ENCODE peak calls at places on chromosomes 11 and 22, in nine cellular contexts. B is natural killer cell, M is osteocyte, S is testis, P is GM10248, N is fibroblast of lung, W is neural crest cell, U is cardiac fibroblast, J is colonic mucosa. A is an unnamed sample.

GRCh38 chr11:80239217-80239616 is 798.4 kb upstream of the TENM4 start:
- DNase-seq in B (no peak), M (no peak), S (peak; percentile 27), P (no peak), N (no peak), W (no peak), U (peak; percentile 16), J (no peak), A (no peak)

GRCh38 chr11:15918212-15918611 is 438.1 kb downstream of the SOX6 start:
- DNase-seq in B (no peak), M (no peak), S (no peak), P (no peak), N (no peak), W (no peak), U (no peak), J (no peak), A (no peak)

GRCh38 chr11:67266424-67267187 is at the start of gene GRK2:
- DNase-seq in B (no peak), M (no peak), S (no peak), P (peak; percentile 63), N (peak; percentile 39), W (no peak), U (peak; percentile 58), J (no peak), A (no peak)

GRCh38 chr22:36160499-36160942 is at the start of gene APOL3:
- DNase-seq in B (peak; percentile 49), M (no peak), S (peak; percentile 77), P (peak; percentile 34), N (peak; percentile 34), W (no peak), U (peak; percentile 83), J (peak; percentile 82), A (no peak)

GRCh38 chr11:472816-473215 is 22.7 kb downstream of the PTDSS2 start:
- DNase-seq in B (no peak), M (no peak), S (no peak), P (no peak), N (no peak), W (no peak), U (no peak), J (no peak), A (no peak)

GRCh38 chr11:111582163-111582562 is 20.1 kb upstream of the SIK2 start:
- DNase-seq in B (no peak), M (no peak), S (no peak), P (no peak), N (no peak), W (no peak), U (no peak), J (no peak), A (no peak)

GRCh38 chr11:120513436-120514315 is 2.1 kb downstream of the GRIK4 start:
- DNase-seq in B (no peak), M (no peak), S (no peak), P (no peak), N (no peak), W (no peak), U (no peak), J (no peak), A (no peak)

GRCh38 chr22:42930810-42931420 is 73.8 kb upstream of the ARFGAP3 start:
- DNase-seq in B (no peak), M (no peak), S (no peak), P (no peak), N (peak; percentile 56), W (no peak), U (no peak), J (no peak), A (peak; percentile 53)

GRCh38 chr11:67111261-67111660 is 7.8 kb upstream of the KDM2A start:
- DNase-seq in B (no peak), M (no peak), S (no peak), P (no peak), N (no peak), W (no peak), U (peak; percentile 43), J (no peak), A (no peak)

GRCh38 chr11:75262436-75262835 is 21.9 kb downstream of the TPBGL start:
- DNase-seq in B (no peak), M (no peak), S (no peak), P (no peak), N (no peak), W (no peak), U (no peak), J (no peak), A (no peak)

GRCh38 chr11:70682056-70682455 is 283.7 kb downstream of the CTTN start:
- DNase-seq in B (no peak), M (no peak), S (no peak), P (no peak), N (no peak), W (no peak), U (no peak), J (no peak), A (no peak)

GRCh38 chr11:67732045-67732787 is 57.8 kb upstream of the ALDH3B2 start:
- DNase-seq in B (peak; percentile 23), M (no peak), S (peak; percentile 30), P (peak; percentile 15), N (no peak), W (no peak), U (no peak), J (no peak), A (no peak)

GRCh38 chr11:26572770-26573402 is 823 bp upstream of the MUC15 start:
- DNase-seq in B (no peak), M (no peak), S (no peak), P (no peak), N (no peak), W (no peak), U (no peak), J (no peak), A (no peak)

GRCh38 chr11:22082788-22083187 is 110.1 kb upstream of the ANO5 start:
- DNase-seq in B (no peak), M (no peak), S (no peak), P (no peak), N (no peak), W (no peak), U (no peak), J (no peak), A (no peak)

GRCh38 chr11:1359556-1359955 is 30.2 kb upstream of the BRSK2 start:
- DNase-seq in B (no peak), M (no peak), S (no peak), P (no peak), N (no peak), W (no peak), U (no peak), J (no peak), A (no peak)

GRCh38 chr11:34065505-34066203 is 14.1 kb downstream of the CAPRIN1 start:
- DNase-seq in B (no peak), M (no peak), S (no peak), P (no peak), N (peak; percentile 49), W (no peak), U (no peak), J (no peak), A (peak; percentile 13)
- TF ChIP-seq CTCF in B (peak; percentile 22), M (no peak), S (no peak), P (no peak), N (peak; percentile 6), W (peak; percentile 39), U (no peak), J (no peak), A (peak; percentile 48)

DNA sequence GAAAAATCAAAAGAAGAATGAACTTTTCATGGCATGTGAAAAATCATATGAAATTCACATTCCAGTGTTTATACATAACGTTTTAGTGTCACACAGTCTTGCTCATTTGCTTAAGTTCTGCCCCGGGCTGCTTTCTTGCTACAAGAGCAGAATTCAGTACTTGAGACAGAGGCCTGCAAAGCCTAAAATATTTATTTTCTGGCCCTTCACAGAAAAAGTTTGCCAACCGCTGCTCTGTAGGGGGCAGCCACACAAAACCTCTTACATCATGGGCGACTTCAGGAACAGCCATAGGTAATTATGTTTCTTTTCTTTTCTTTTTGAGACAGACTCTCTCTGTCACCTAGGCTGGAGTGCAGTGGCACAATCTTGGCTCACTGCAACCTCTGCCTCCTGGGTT is 1.0 kb upstream of the ATG2A start:
- DNase-seq in B (no peak), M (no peak), S (peak; percentile 54), P (no peak), N (peak; percentile 59), W (no peak), U (peak; percentile 75), J (no peak), A (peak; percentile 59)
- TF ChIP-seq CTCF in B (no peak), M (peak; percentile 28), S (peak; percentile 5), P (peak; percentile 35), N (peak; percentile 41), W (peak; percentile 20), U (peak; percentile 29), J (no peak), A (peak; percentile 58)

GRCh38 chr11:93517611-93518010 is 25.6 kb downstream of the SMCO4 start:
- DNase-seq in B (no peak), M (no peak), S (no peak), P (no peak), N (no peak), W (no peak), U (no peak), J (no peak), A (no peak)
- TF ChIP-seq CTCF in B (no peak), M (no peak), S (no peak), P (no peak), N (no peak), W (no peak), U (no peak), J (no peak), A (no peak)

GRCh38 chr11:34653031-34653430 is 32.1 kb downstream of the EHF start:
- DNase-seq in B (no peak), M (no peak), S (no peak), P (no peak), N (no peak), W (no peak), U (no peak), J (no peak), A (no peak)

GRCh38 chr11:34654491-34655334 is 33.8 kb downstream of the EHF start:
- DNase-seq in B (no peak), M (no peak), S (no peak), P (no peak), N (peak; percentile 53), W (no peak), U (peak; percentile 79), J (no peak), A (peak; percentile 64)

GRCh38 chr11:34652191-34652958 is 31.5 kb downstream of the EHF start:
- DNase-seq in B (no peak), M (no peak), S (no peak), P (no peak), N (peak; percentile 40), W (no peak), U (no peak), J (no peak), A (no peak)

GRCh38 chr11:34655335-34656008 is 34.6 kb downstream of the EHF start:
- DNase-seq in B (no peak), M (no peak), S (no peak), P (no peak), N (peak; percentile 91), W (no peak), U (peak; percentile 70), J (no peak), A (peak; percentile 82)

DNA sequence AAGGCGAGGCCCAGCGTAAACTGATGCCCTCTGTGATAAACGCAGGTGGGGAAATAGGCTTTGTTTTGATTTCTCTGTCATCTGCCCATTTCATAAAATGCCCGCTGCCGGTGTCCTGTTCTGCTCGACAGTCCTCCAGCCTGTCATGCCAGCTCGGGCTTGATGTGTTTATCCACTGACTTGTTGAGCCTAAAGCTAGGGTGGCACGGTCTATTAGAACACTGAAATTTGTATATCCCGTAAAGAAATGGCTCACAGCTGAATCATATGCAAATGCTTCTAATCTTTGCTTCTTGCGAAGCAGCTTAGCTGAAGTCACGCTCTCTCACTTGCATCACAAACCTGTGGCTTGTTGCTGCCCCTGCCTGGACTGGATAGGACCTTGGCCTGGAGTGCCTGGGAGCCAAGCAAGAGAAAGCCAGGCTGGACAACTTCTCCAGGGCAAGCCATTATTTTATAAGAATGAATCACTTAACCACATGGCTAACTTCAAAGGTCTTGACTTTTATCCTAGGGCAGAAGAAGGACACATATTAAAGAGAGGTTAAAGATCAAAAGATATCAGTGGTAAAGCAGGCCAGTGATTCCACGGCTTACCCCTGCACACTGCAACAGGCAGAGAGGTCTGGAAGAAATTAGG is 33.1 kb downstream of the EHF start:
- DNase-seq in B (no peak), M (no peak), S (no peak), P (no peak), N (peak; percentile 98), W (no peak), U (peak; percentile 95), J (peak; percentile 64), A (peak; percentile 98)
- TF ChIP-seq CTCF in B (no peak), M (no peak), S (no peak), P (no peak), N (no peak), W (no peak), U (no peak), J (no peak), A (peak; percentile 23)